ENCODE peak calls at places on chromosomes 16 and 17, in seven cellular contexts. O is endothelial cell; K is breast epithelium; Y is GM10248; C is IMR-90; E is choroid plexus epithelial cell; G is CD8-positive, alpha-beta T cell. D is an unnamed sample.

GRCh38 chr16:1193143-1193824 is 31.8 kb downstream of the TPSG1 start:
- DNase-seq in O (no peak), K (no peak), Y (no peak), C (no peak), E (no peak), G (no peak), D (no peak)

GRCh38 chr17:15651583-15652110 is 32.1 kb upstream of the FBXW10B start:
- DNase-seq in O (no peak), K (peak; percentile 81), Y (peak; percentile 45), C (peak; percentile 99), E (peak; percentile 98), G (no peak), D (no peak)

GRCh38 chr16:89574681-89575246 is 794 bp upstream of the CPNE7 start:
- DNase-seq in O (peak; percentile 93), K (no peak), Y (peak; percentile 91), C (peak; percentile 61), E (peak; percentile 81), G (peak; percentile 41), D (no peak)

GRCh38 chr16:69732101-69732500 is 5.7 kb upstream of the NQO1 start:
- DNase-seq in O (no peak), K (no peak), Y (no peak), C (no peak), E (no peak), G (no peak), D (no peak)

GRCh38 chr16:5903797-5904196 is 806.2 kb upstream of the EEF2KMT start:
- DNase-seq in O (no peak), K (no peak), Y (no peak), C (no peak), E (no peak), G (no peak), D (no peak)

GRCh38 chr17:48438662-48439061 is 8.6 kb upstream of the SKAP1 start:
- DNase-seq in O (no peak), K (no peak), Y (no peak), C (no peak), E (no peak), G (no peak), D (no peak)

GRCh38 chr16:8677481-8677880 is 3.1 kb downstream of the ABAT start:
- DNase-seq in O (no peak), K (no peak), Y (no peak), C (no peak), E (no peak), G (no peak), D (no peak)

GRCh38 chr16:50081428-50082018 is 15.8 kb downstream of the HEATR3 start:
- DNase-seq in O (no peak), K (no peak), Y (no peak), C (no peak), E (no peak), G (no peak), D (no peak)

GRCh38 chr16:49458656-49459445 is 85.2 kb downstream of the C16orf78 start:
- DNase-seq in O (no peak), K (no peak), Y (no peak), C (no peak), E (no peak), G (no peak), D (no peak)

GRCh38 chr17:4513113-4514032 is 14.7 kb downstream of the SPNS2 start:
- DNase-seq in O (no peak), K (no peak), Y (no peak), C (no peak), E (no peak), G (no peak), D (no peak)

GRCh38 chr16:58551496-58551895 is 36.2 kb downstream of the SETD6 start:
- DNase-seq in O (no peak), K (no peak), Y (no peak), C (no peak), E (peak; percentile 24), G (no peak), D (no peak)

GRCh38 chr17:33292184-33292980 is 713 bp downstream of the ASIC2 start:
- DNase-seq in O (peak; percentile 57), K (no peak), Y (peak; percentile 19), C (peak; percentile 20), E (peak; percentile 12), G (no peak), D (no peak)

GRCh38 chr16:87426423-87427215 is 34.5 kb downstream of the MAP1LC3B start:
- DNase-seq in O (no peak), K (peak; percentile 25), Y (no peak), C (no peak), E (no peak), G (no peak), D (no peak)

GRCh38 chr16:87391950-87392822 is at the start of gene MAP1LC3B:
- DNase-seq in O (peak; percentile 99), K (peak; percentile 95), Y (peak; percentile 98), C (peak; percentile 94), E (peak; percentile 97), G (peak; percentile 97), D (peak; percentile 71)

GRCh38 chr16:74770826-74771526 is 3.6 kb downstream of the FA2H start:
- DNase-seq in O (no peak), K (no peak), Y (no peak), C (no peak), E (no peak), G (no peak), D (no peak)

GRCh38 chr17:80248894-80249710 is 11.6 kb upstream of the RNF213 start:
- DNase-seq in O (no peak), K (no peak), Y (no peak), C (no peak), E (no peak), G (no peak), D (no peak)
- TF ChIP-seq CTCF in O (no peak), K (no peak), Y (no peak), C (no peak), E (no peak), G (no peak), D (no peak)

GRCh38 chr17:61352771-61353170 is 46.9 kb upstream of the TBX2 start:
- DNase-seq in O (no peak), K (no peak), Y (no peak), C (no peak), E (no peak), G (no peak), D (no peak)

GRCh38 chr17:61352408-61352770 is 47.3 kb upstream of the TBX2 start:
- DNase-seq in O (no peak), K (no peak), Y (no peak), C (no peak), E (no peak), G (no peak), D (no peak)

GRCh38 chr17:61345825-61346628 is 53.6 kb upstream of the TBX2 start:
- DNase-seq in O (no peak), K (no peak), Y (no peak), C (no peak), E (no peak), G (no peak), D (no peak)

GRCh38 chr17:61351745-61352407 is 47.8 kb upstream of the TBX2 start:
- DNase-seq in O (no peak), K (no peak), Y (no peak), C (peak; percentile 56), E (no peak), G (no peak), D (no peak)

GRCh38 chr17:61349350-61349749 is 50.3 kb upstream of the TBX2 start:
- DNase-seq in O (peak; percentile 25), K (no peak), Y (no peak), C (no peak), E (peak; percentile 46), G (no peak), D (no peak)
- TF ChIP-seq CTCF in O (no peak), K (no peak), Y (no peak), C (peak; percentile 36), E (peak; percentile 64), G (no peak), D (peak; percentile 19)

DNA sequence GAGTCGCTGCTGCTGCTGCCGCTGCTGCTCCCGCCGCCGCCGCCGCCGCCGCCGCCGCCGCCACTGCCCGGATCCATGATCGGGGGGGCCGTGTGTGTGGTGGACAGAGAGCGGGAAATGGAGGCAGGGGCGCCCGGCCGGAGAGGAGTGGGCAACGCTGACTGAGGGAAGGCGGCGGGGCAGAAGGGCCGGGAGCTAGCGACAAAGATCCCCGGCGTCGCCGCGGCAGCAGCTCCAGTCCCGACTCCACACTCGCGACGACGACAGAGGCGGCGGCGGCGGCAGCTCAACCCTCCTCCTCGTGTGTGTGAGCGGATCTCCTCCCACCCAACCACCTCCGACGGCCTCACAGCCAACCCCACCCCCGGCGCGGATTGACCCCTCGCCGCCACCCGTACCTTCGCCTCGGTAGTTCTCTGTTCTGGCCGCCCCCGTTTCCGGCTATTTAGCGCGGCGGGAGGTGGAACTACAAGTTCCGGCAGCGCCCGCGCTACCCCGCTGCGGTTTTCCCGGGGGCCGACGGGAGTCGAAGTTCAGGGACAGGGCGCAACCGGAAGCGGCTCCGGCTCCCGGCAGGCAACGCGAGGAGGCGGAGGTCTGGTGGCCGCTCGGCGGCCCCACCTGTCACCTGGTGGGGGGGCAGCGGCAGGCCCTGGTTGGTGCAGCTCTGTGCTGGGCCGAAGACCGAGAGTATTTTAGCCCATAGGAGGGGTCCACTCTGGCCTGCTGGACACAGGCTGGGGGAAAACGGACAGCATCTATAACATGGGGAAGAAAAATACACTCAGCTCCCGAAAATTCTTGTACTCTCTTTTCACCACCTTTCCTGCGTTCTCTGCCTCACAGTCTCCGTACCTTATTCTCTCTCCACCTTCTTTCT is at the start of gene GSPT1:
- DNase-seq in O (peak; percentile 99), K (peak; percentile 99), Y (peak; percentile 97), C (peak; percentile 97), E (peak; percentile 99), G (peak; percentile 99), D (peak; percentile 63)
- TF ChIP-seq CTCF in O (peak; percentile 10), K (peak; percentile 60), Y (peak; percentile 8), C (no peak), E (no peak), G (no peak), D (no peak)

GRCh38 chr16:53848277-53848942 is 144.5 kb downstream of the FTO start:
- DNase-seq in O (no peak), K (no peak), Y (no peak), C (no peak), E (peak; percentile 22), G (no peak), D (no peak)
- TF ChIP-seq CTCF in O (no peak), K (no peak), Y (no peak), C (no peak), E (no peak), G (no peak), D (no peak)

DNA sequence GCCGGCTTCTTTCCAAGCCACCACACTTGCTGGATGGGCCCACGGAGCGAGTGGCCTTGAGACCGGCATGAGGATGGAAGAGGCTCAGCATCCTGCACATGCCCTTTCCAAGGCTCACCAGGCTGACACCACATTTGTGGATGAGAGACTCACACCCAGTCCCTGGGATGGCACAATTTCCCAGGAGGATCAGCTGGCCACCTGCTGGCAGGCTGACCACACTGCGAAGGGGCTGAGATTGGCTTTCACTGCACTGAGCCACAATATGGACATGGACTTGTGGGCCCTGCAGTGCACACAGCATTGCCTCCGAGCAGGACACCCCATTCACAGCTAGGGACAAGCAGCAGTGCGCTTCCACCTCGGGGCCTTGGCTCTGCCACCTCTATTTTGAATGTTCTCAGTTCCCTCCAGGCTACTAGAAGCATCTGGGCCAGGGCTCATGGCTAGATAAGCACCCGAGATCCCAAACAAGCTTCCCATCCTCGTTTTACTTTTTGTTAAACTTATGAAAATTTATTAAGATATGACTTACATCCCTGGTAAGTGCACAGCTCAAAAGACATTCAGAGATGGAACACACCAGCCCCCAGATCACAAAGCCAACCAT is 25.3 kb upstream of the KSR1 start:
- DNase-seq in O (peak; percentile 74), K (no peak), Y (no peak), C (peak; percentile 51), E (peak; percentile 53), G (no peak), D (no peak)
- TF ChIP-seq CTCF in O (peak; percentile 81), K (peak; percentile 16), Y (peak; percentile 33), C (peak; percentile 70), E (peak; percentile 75), G (no peak), D (peak; percentile 42)

D was measured in D721Med.